ENCODE peak calls at places on chromosomes 5 and 9, in eight cellular contexts. L is endothelial cell; D is NCI-H1092; F is fibroblast of the aortic adventitia; G is epithelial cell of esophagus; U is stimulated activated CD4-positive, alpha-beta T cell treated with anti-CD3 and anti-CD28 coated beads, Interleukin-15, amount 100 ng/mL, for 24 hours; K is ACHN; Z is left ventricle myocardium superior. R is an unnamed sample.

GRCh38 chr5:40406426-40407211 is 273.1 kb upstream of the PTGER4 start:
- DNase-seq in L (no peak), D (no peak), F (peak; percentile 37), G (no peak), U (no peak), K (no peak), Z (no peak), R (no peak)

GRCh38 chr5:149938272-149938671 is 6.3 kb downstream of the PDE6A start:
- DNase-seq in L (no peak), D (no peak), F (peak; percentile 36), G (peak; percentile 82), U (no peak), K (peak; percentile 89), Z (peak; percentile 87), R (peak; percentile 31)

GRCh38 chr9:86637515-86637914 is 283.3 kb upstream of the TUT7 start:
- DNase-seq in L (peak; percentile 81), D (no peak), F (peak; percentile 36), G (peak; percentile 27), U (peak; percentile 23), K (peak; percentile 2), Z (peak; percentile 42), R (peak; percentile 41)

GRCh38 chr5:65822696-65823095 is 100.7 kb downstream of the NLN start:
- DNase-seq in L (no peak), D (no peak), F (no peak), G (no peak), U (no peak), K (no peak), Z (no peak), R (peak; percentile 34)

GRCh38 chr5:29780401-29780800 is 1413.1 kb upstream of the CDH6 start:
- DNase-seq in L (no peak), D (no peak), F (no peak), G (no peak), U (no peak), K (no peak), Z (no peak), R (no peak)

GRCh38 chr5:137147346-137147745 is 351.8 kb downstream of the SPOCK1 start:
- DNase-seq in L (no peak), D (no peak), F (no peak), G (no peak), U (no peak), K (no peak), Z (no peak), R (no peak)

GRCh38 chr9:133006731-133007352 is 24.0 kb upstream of the GTF3C5 start:
- DNase-seq in L (no peak), D (no peak), F (no peak), G (no peak), U (no peak), K (no peak), Z (no peak), R (no peak)

GRCh38 chr5:134736173-134736812 is 2.1 kb upstream of the CAMLG start:
- DNase-seq in L (no peak), D (no peak), F (no peak), G (no peak), U (no peak), K (no peak), Z (no peak), R (no peak)

GRCh38 chr9:83011611-83012010 is 51.3 kb downstream of the RASEF start:
- DNase-seq in L (no peak), D (no peak), F (peak; percentile 38), G (no peak), U (no peak), K (no peak), Z (no peak), R (no peak)

GRCh38 chr5:132466453-132467291 is 23.9 kb downstream of the IRF1 start:
- DNase-seq in L (peak; percentile 44), D (no peak), F (no peak), G (peak; percentile 47), U (peak; percentile 73), K (no peak), Z (peak; percentile 71), R (peak; percentile 17)

GRCh38 chr5:105885266-105885665 is 1785.5 kb downstream of the EFNA5 start:
- DNase-seq in L (no peak), D (no peak), F (no peak), G (peak; percentile 46), U (no peak), K (no peak), Z (no peak), R (no peak)

GRCh38 chr9:138043411-138044345 is 166.1 kb downstream of the CACNA1B start:
- DNase-seq in L (no peak), D (no peak), F (no peak), G (no peak), U (no peak), K (no peak), Z (no peak), R (no peak)

GRCh38 chr5:171776747-171777419 is 8.7 kb upstream of the SMIM23 start:
- DNase-seq in L (no peak), D (no peak), F (peak; percentile 80), G (no peak), U (no peak), K (no peak), Z (no peak), R (peak; percentile 19)

GRCh38 chr5:115098041-115098702 is 71.5 kb downstream of the TRIM36 start:
- DNase-seq in L (peak; percentile 30), D (peak; percentile 0), F (peak; percentile 60), G (peak; percentile 59), U (peak; percentile 27), K (peak; percentile 49), Z (no peak), R (peak; percentile 63)

R was measured in fibroblast of gingiva.